ENCODE peak calls at places on chromosomes 4 and X, in seven cellular contexts. W is Panc1, C is HepG2, N is SK-N-SH, D is HCT116, S is K562, B is GM12878. P is an unnamed sample. For H3K4me1, the result is how much of the 10 kb centered on the place peaks cover.

GRCh38 chr4:4693258-4693657 is 151.4 kb upstream of the STX18 start:
- DNase-seq in W (no peak), C (peak), N (no peak), D (no peak), S (no peak), B (peak), P (no peak)

GRCh38 chr4:84028340-84028739 is 470.8 kb downstream of the NKX6-1 start:
- DNase-seq in W (no peak), C (no peak), N (no peak), D (peak), S (no peak), B (no peak), P (peak)

GRCh38 chrX:38800981-38801845 is at the start of gene MID1IP1:
- DNase-seq in W (no peak), C (peak), N (peak), D (peak), S (peak), B (no peak), P (peak)

GRCh38 chrX:135740683-135741149 is 27.3 kb downstream of the CT45A3 start:
- DNase-seq in W (no peak), C (peak), N (peak), D (peak), S (peak), B (no peak), P (peak)

GRCh38 chr4:13865871-13866669 is 238.5 kb upstream of the BOD1L1 start:
- DNase-seq in W (no peak), C (no peak), N (no peak), D (no peak), S (no peak), B (no peak), P (no peak)

GRCh38 chr4:183098080-183098722 is 856 bp upstream of the WWC2 start:
- DNase-seq in W (no peak), C (peak), N (peak), D (no peak), S (peak), B (no peak), P (peak)

GRCh38 chrX:101377542-101377941 is 8.4 kb downstream of the BTK start:
- DNase-seq in W (no peak), C (no peak), N (no peak), D (no peak), S (no peak), B (no peak), P (no peak)

GRCh38 chr4:156295676-156296075 is 342.0 kb upstream of the CTSO start:
- DNase-seq in W (no peak), C (no peak), N (no peak), D (no peak), S (no peak), B (no peak), P (no peak)

GRCh38 chr4:122602277-122603142 is 18.4 kb downstream of the IL21 start:
- DNase-seq in W (no peak), C (peak), N (peak), D (peak), S (peak), B (no peak), P (peak)

GRCh38 chr4:102524691-102525090 is 23.5 kb downstream of the NFKB1 start:
- DNase-seq in W (no peak), C (no peak), N (no peak), D (no peak), S (no peak), B (no peak), P (no peak)

GRCh38 chrX:13304052-13304451 is 15.8 kb downstream of the ATXN3L start:
- DNase-seq in W (no peak), C (no peak), N (no peak), D (no peak), S (no peak), B (no peak), P (no peak)

GRCh38 chrX:132837126-132837525 is 121.3 kb downstream of the HS6ST2 start:
- DNase-seq in W (no peak), C (no peak), N (no peak), D (peak), S (no peak), B (no peak), P (no peak)

GRCh38 chr4:189385098-189385497 is 555.6 kb upstream of the FRG1 start:
- DNase-seq in W (no peak), C (peak), N (no peak), D (no peak), S (no peak), B (no peak), P (no peak)

GRCh38 chr4:24473309-24473721 is 111.0 kb downstream of the DHX15 start:
- DNase-seq in W (no peak), C (no peak), N (peak), D (no peak), S (peak), B (no peak), P (peak)

GRCh38 chrX:103099706-103100105 is 6.8 kb upstream of the NXF3 start:
- DNase-seq in W (no peak), C (no peak), N (no peak), D (no peak), S (no peak), B (no peak), P (no peak)

GRCh38 chr4:183395395-183395794 is 49.0 kb upstream of the CDKN2AIP start:
- DNase-seq in W (no peak), C (no peak), N (no peak), D (no peak), S (peak), B (no peak), P (no peak)

GRCh38 chrX:37824491-37825224 is 22.7 kb downstream of the DYNLT3 start:
- DNase-seq in W (no peak), C (no peak), N (no peak), D (no peak), S (no peak), B (no peak), P (no peak)

GRCh38 chr4:106565727-106566126 is 197.1 kb upstream of the GIMD1 start:
- DNase-seq in W (no peak), C (no peak), N (no peak), D (no peak), S (no peak), B (no peak), P (no peak)

GRCh38 chr4:53010320-53010719 is 148.2 kb downstream of the RASL11B start:
- DNase-seq in W (no peak), C (no peak), N (no peak), D (no peak), S (no peak), B (no peak), P (no peak)

GRCh38 chr4:177250056-177250696 is 59.5 kb upstream of the NEIL3 start:
- DNase-seq in W (peak), C (peak), N (peak), D (peak), S (peak), B (no peak), P (peak)
- TF ChIP-seq REST in W (no peak), C (no peak), N (no peak), D (no peak), S (no peak), B (no peak), P (no peak)

GRCh38 chr4:36222702-36223101 is 21.6 kb downstream of the ARAP2 start:
- DNase-seq in W (no peak), C (no peak), N (no peak), D (no peak), S (no peak), B (no peak), P (no peak)
- H3K4me1 ChIP-seq in W (under half), C (under half), N (under half), D (under half), S (under half), B (under half), P (under half)

GRCh38 chr4:1683371-1683902 is 676 bp downstream of the FAM53A start:
- DNase-seq in W (peak), C (no peak), N (no peak), D (no peak), S (no peak), B (no peak), P (peak)
- TF ChIP-seq POLR2AphosphoS5 in W (no peak), C (no peak), N (no peak), D (no peak), S (no peak), B (no peak), P (no peak)

GRCh38 chrX:11449613-11450012 is 156.4 kb downstream of the AMELX start:
- DNase-seq in W (no peak), C (no peak), N (no peak), D (no peak), S (no peak), B (no peak), P (no peak)
- TF ChIP-seq REST in W (no peak), C (no peak), N (no peak), D (no peak), S (no peak), B (no peak), P (no peak)

DNA sequence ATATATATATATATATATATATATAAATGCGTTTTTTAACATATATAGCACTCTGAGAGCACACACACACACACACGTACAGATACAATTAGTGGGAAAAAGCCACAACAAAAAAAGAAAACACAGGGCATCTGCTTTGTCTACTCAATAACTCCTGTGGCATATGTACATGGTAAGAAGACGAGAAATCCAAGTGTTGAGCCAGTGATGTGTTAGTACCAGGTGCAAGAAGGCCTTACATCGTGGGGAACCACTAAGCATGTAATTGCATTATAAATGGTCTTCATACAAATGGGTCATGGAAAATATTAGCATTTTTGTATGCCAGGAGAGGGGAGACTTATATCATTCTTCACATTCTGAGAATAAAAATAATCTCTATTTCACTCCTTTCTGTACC is 62.7 kb upstream of the FAM47B start:
- DNase-seq in W (no peak), C (no peak), N (no peak), D (no peak), S (no peak), B (no peak), P (no peak)
- H3K4me1 ChIP-seq in W (under half), C (under half), N (under half), D (under half), S (under half), B (under half), P (under half)

GRCh38 chrX:110404376-110404775 is 45.7 kb downstream of the RTL9 start:
- DNase-seq in W (no peak), C (no peak), N (no peak), D (no peak), S (no peak), B (no peak), P (no peak)

GRCh38 chrX:110403436-110403835 is 44.8 kb downstream of the RTL9 start:
- DNase-seq in W (no peak), C (no peak), N (no peak), D (no peak), S (no peak), B (no peak), P (no peak)

GRCh38 chrX:110403839-110404238 is 45.2 kb downstream of the RTL9 start:
- DNase-seq in W (no peak), C (no peak), N (no peak), D (no peak), S (no peak), B (no peak), P (no peak)

GRCh38 chrX:110402091-110402854 is 43.6 kb downstream of the RTL9 start:
- DNase-seq in W (no peak), C (no peak), N (no peak), D (no peak), S (no peak), B (no peak), P (peak)

DNA sequence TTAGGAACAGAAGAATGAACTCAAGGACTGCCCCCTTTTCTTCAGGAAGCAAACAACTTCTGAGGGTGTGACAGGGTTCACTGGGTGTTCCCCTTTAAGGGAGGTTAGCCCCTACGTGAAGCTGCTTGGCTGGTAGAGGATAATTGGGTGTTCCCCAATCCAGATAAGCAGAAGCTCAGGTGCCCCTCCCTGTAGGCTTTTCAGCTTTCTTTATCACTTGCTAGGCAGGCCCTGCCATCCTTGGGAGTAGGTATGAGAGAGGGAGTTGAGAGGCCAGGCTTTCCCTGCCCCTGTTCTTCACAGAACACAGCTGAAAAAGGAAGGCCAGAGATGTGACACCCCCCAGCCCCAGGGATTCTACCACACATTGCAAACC is 44.2 kb downstream of the RTL9 start:
- DNase-seq in W (no peak), C (no peak), N (no peak), D (no peak), S (peak), B (no peak), P (no peak)
- TF ChIP-seq POLR2AphosphoS5 in W (no peak), C (no peak), N (no peak), D (no peak), S (peak), B (no peak), P (no peak)

GRCh38 chrX:112645774-112646173 is 34.0 kb downstream of the LHFPL1 start:
- DNase-seq in W (no peak), C (no peak), N (no peak), D (no peak), S (no peak), B (no peak), P (no peak)

GRCh38 chrX:112644713-112645112 is 35.0 kb downstream of the LHFPL1 start:
- DNase-seq in W (no peak), C (no peak), N (no peak), D (no peak), S (no peak), B (no peak), P (no peak)

GRCh38 chrX:112641449-112641848 is 38.3 kb downstream of the LHFPL1 start:
- DNase-seq in W (no peak), C (no peak), N (no peak), D (no peak), S (no peak), B (no peak), P (no peak)

GRCh38 chrX:112643721-112644120 is 36.0 kb downstream of the LHFPL1 start:
- DNase-seq in W (no peak), C (no peak), N (no peak), D (no peak), S (no peak), B (peak), P (no peak)

GRCh38 chrX:112642349-112642748 is 37.4 kb downstream of the LHFPL1 start:
- DNase-seq in W (peak), C (peak), N (peak), D (peak), S (peak), B (no peak), P (peak)
- TF ChIP-seq REST in W (no peak), C (no peak), N (no peak), D (no peak), S (no peak), B (no peak), P (no peak)

GRCh38 chr4:86564795-86565194 is 29.3 kb upstream of the PTPN13 start:
- DNase-seq in W (no peak), C (no peak), N (no peak), D (no peak), S (no peak), B (no peak), P (no peak)

GRCh38 chr4:86560447-86560846 is 33.7 kb upstream of the PTPN13 start:
- DNase-seq in W (no peak), C (no peak), N (no peak), D (no peak), S (no peak), B (no peak), P (no peak)

GRCh38 chr4:86569103-86569870 is 24.8 kb upstream of the PTPN13 start:
- DNase-seq in W (no peak), C (no peak), N (no peak), D (no peak), S (no peak), B (no peak), P (no peak)

GRCh38 chr4:86565641-86566040 is 28.5 kb upstream of the PTPN13 start:
- DNase-seq in W (no peak), C (no peak), N (no peak), D (no peak), S (no peak), B (no peak), P (no peak)
- H3K4me1 ChIP-seq in W (under half), C (under half), N (under half), D (under half), S (under half), B (under half), P (under half)

GRCh38 chr4:85929926-85930325 is 429.9 kb downstream of the MAPK10 start:
- DNase-seq in W (no peak), C (peak), N (no peak), D (no peak), S (no peak), B (no peak), P (peak)
- TF ChIP-seq POLR2AphosphoS5 in W (no peak), C (no peak), N (no peak), D (no peak), S (no peak), B (no peak), P (no peak)